ENCODE peak calls at places on chromosome 9, in nine cellular contexts. One of them, this sample, is unnamed.

GRCh38 chr9:3088166-3088702 is 244.3 kb upstream of the PUM3 start:
- DNase-seq in IMR-90: no peak
- DNase-seq in endothelial cell: no peak
- DNase-seq in activated CD4-positive, alpha-beta T cell treated with anti-CD3 and anti-CD28 coated beads for 24 hours: no peak
- DNase-seq in HFFc6: no peak
- DNase-seq in NCI-H1105 treated with DMSO at 0.1 percent for 48 hours: no peak
- DNase-seq in left kidney: no peak
- DNase-seq in T-helper 17 cell: no peak
- DNase-seq in left colon: no peak
- DNase-seq in this sample: no peak

GRCh38 chr9:136512651-136513066 is 29.8 kb upstream of the SEC16A start:
- DNase-seq in left colon: no peak
- DNase-seq in NCI-H1105 treated with DMSO at 0.1 percent for 48 hours: no peak
- DNase-seq in left kidney: no peak
- DNase-seq in HFFc6: no peak
- DNase-seq in IMR-90: no peak
- DNase-seq in endothelial cell: peak
- DNase-seq in activated CD4-positive, alpha-beta T cell treated with anti-CD3 and anti-CD28 coated beads for 24 hours: no peak
- DNase-seq in T-helper 17 cell: no peak
- DNase-seq in this sample: no peak

GRCh38 chr9:18605763-18606162 is 131.8 kb downstream of the ADAMTSL1 start:
- DNase-seq in activated CD4-positive, alpha-beta T cell treated with anti-CD3 and anti-CD28 coated beads for 24 hours: no peak
- DNase-seq in left kidney: peak
- DNase-seq in endothelial cell: no peak
- DNase-seq in HFFc6: no peak
- DNase-seq in NCI-H1105 treated with DMSO at 0.1 percent for 48 hours: no peak
- DNase-seq in T-helper 17 cell: no peak
- DNase-seq in left colon: peak
- DNase-seq in IMR-90: peak
- DNase-seq in this sample: no peak

GRCh38 chr9:70413798-70414775 is at the start of gene KLF9:
- DNase-seq in endothelial cell: peak
- DNase-seq in HFFc6: peak
- DNase-seq in activated CD4-positive, alpha-beta T cell treated with anti-CD3 and anti-CD28 coated beads for 24 hours: peak
- DNase-seq in NCI-H1105 treated with DMSO at 0.1 percent for 48 hours: peak
- DNase-seq in IMR-90: peak
- DNase-seq in T-helper 17 cell: peak
- DNase-seq in left colon: peak
- DNase-seq in left kidney: peak
- DNase-seq in this sample: peak

GRCh38 chr9:75993434-75993833 is 103.0 kb downstream of the PCSK5 start:
- DNase-seq in left kidney: no peak
- DNase-seq in activated CD4-positive, alpha-beta T cell treated with anti-CD3 and anti-CD28 coated beads for 24 hours: no peak
- DNase-seq in endothelial cell: no peak
- DNase-seq in NCI-H1105 treated with DMSO at 0.1 percent for 48 hours: no peak
- DNase-seq in IMR-90: peak
- DNase-seq in left colon: no peak
- DNase-seq in T-helper 17 cell: no peak
- DNase-seq in HFFc6: no peak
- DNase-seq in this sample: no peak

GRCh38 chr9:31390352-31391025 is 994.0 kb upstream of the ACO1 start:
- DNase-seq in T-helper 17 cell: no peak
- DNase-seq in left kidney: no peak
- DNase-seq in IMR-90: no peak
- DNase-seq in activated CD4-positive, alpha-beta T cell treated with anti-CD3 and anti-CD28 coated beads for 24 hours: no peak
- DNase-seq in left colon: no peak
- DNase-seq in HFFc6: no peak
- DNase-seq in endothelial cell: no peak
- DNase-seq in NCI-H1105 treated with DMSO at 0.1 percent for 48 hours: no peak
- DNase-seq in this sample: no peak

GRCh38 chr9:38130724-38131123 is 61.7 kb upstream of the SHB start:
- DNase-seq in IMR-90: no peak
- DNase-seq in left colon: no peak
- DNase-seq in activated CD4-positive, alpha-beta T cell treated with anti-CD3 and anti-CD28 coated beads for 24 hours: no peak
- DNase-seq in endothelial cell: no peak
- DNase-seq in left kidney: peak
- DNase-seq in NCI-H1105 treated with DMSO at 0.1 percent for 48 hours: no peak
- DNase-seq in T-helper 17 cell: no peak
- DNase-seq in HFFc6: no peak
- DNase-seq in this sample: no peak

GRCh38 chr9:759983-760715 is 81.3 kb upstream of the DMRT1 start:
- DNase-seq in NCI-H1105 treated with DMSO at 0.1 percent for 48 hours: no peak
- DNase-seq in left colon: no peak
- DNase-seq in activated CD4-positive, alpha-beta T cell treated with anti-CD3 and anti-CD28 coated beads for 24 hours: no peak
- DNase-seq in IMR-90: no peak
- DNase-seq in endothelial cell: no peak
- DNase-seq in HFFc6: no peak
- DNase-seq in T-helper 17 cell: no peak
- DNase-seq in left kidney: no peak
- DNase-seq in this sample: no peak

GRCh38 chr9:135009051-135009560 is 78.4 kb upstream of the OLFM1 start:
- DNase-seq in activated CD4-positive, alpha-beta T cell treated with anti-CD3 and anti-CD28 coated beads for 24 hours: no peak
- DNase-seq in T-helper 17 cell: no peak
- DNase-seq in left colon: no peak
- DNase-seq in NCI-H1105 treated with DMSO at 0.1 percent for 48 hours: no peak
- DNase-seq in left kidney: no peak
- DNase-seq in IMR-90: no peak
- DNase-seq in HFFc6: no peak
- DNase-seq in endothelial cell: no peak
- DNase-seq in this sample: no peak

This sample was measured in AG09309.